ENCODE peak calls at places on chromosomes 12 and 14, in ten cellular contexts. One of them, this sample, is unnamed.

GRCh38 chr14:77043177-77043983 is 14.9 kb upstream of the IRF2BPL start:
- DNase-seq in ovary: peak; percentile 60
- DNase-seq in heart left ventricle: peak; percentile 72
- DNase-seq in sigmoid colon: peak; percentile 89
- DNase-seq in uterus: peak; percentile 64
- DNase-seq in thyroid gland: no peak
- DNase-seq in adrenal gland: peak; percentile 63
- DNase-seq in body of pancreas: peak; percentile 62
- DNase-seq in esophagus muscularis mucosa: no peak
- DNase-seq in Peyer's patch: no peak
- DNase-seq in this sample: no peak

GRCh38 chr12:120126635-120127005 is 10.1 kb upstream of the RAB35 start:
- DNase-seq in ovary: no peak
- DNase-seq in heart left ventricle: peak; percentile 44
- DNase-seq in sigmoid colon: peak; percentile 81
- DNase-seq in uterus: no peak
- DNase-seq in thyroid gland: no peak
- DNase-seq in adrenal gland: peak; percentile 60
- DNase-seq in body of pancreas: peak; percentile 63
- DNase-seq in esophagus muscularis mucosa: no peak
- DNase-seq in Peyer's patch: no peak
- DNase-seq in this sample: no peak

GRCh38 chr14:64708148-64709004 is 4.2 kb downstream of the PLEKHG3 start:
- DNase-seq in ovary: peak; percentile 38
- DNase-seq in heart left ventricle: peak; percentile 51
- DNase-seq in sigmoid colon: peak; percentile 77
- DNase-seq in uterus: peak; percentile 35
- DNase-seq in thyroid gland: peak; percentile 51
- DNase-seq in adrenal gland: no peak
- DNase-seq in body of pancreas: peak; percentile 80
- DNase-seq in esophagus muscularis mucosa: no peak
- DNase-seq in Peyer's patch: peak; percentile 67
- DNase-seq in this sample: no peak

GRCh38 chr12:7899755-7900154 is 27.0 kb upstream of the SLC2A14 start:
- DNase-seq in ovary: no peak
- DNase-seq in heart left ventricle: no peak
- DNase-seq in sigmoid colon: no peak
- DNase-seq in uterus: no peak
- DNase-seq in thyroid gland: no peak
- DNase-seq in adrenal gland: no peak
- DNase-seq in body of pancreas: no peak
- DNase-seq in esophagus muscularis mucosa: no peak
- DNase-seq in Peyer's patch: no peak
- DNase-seq in this sample: no peak

GRCh38 chr12:98754095-98754494 is 109.0 kb downstream of the APAF1 start:
- DNase-seq in ovary: no peak
- DNase-seq in heart left ventricle: no peak
- DNase-seq in sigmoid colon: no peak
- DNase-seq in uterus: no peak
- DNase-seq in thyroid gland: no peak
- DNase-seq in adrenal gland: no peak
- DNase-seq in body of pancreas: no peak
- DNase-seq in esophagus muscularis mucosa: no peak
- DNase-seq in Peyer's patch: no peak
- DNase-seq in this sample: no peak

GRCh38 chr12:6691473-6691872 is 2.3 kb upstream of the ZNF384 start:
- DNase-seq in ovary: no peak
- DNase-seq in heart left ventricle: no peak
- DNase-seq in sigmoid colon: no peak
- DNase-seq in uterus: no peak
- DNase-seq in thyroid gland: no peak
- DNase-seq in adrenal gland: no peak
- DNase-seq in body of pancreas: no peak
- DNase-seq in esophagus muscularis mucosa: no peak
- DNase-seq in Peyer's patch: no peak
- DNase-seq in this sample: no peak

GRCh38 chr14:36582011-36582873 is at the start of gene NKX2-8:
- DNase-seq in ovary: no peak
- DNase-seq in heart left ventricle: no peak
- DNase-seq in sigmoid colon: no peak
- DNase-seq in uterus: no peak
- DNase-seq in thyroid gland: peak; percentile 58
- DNase-seq in adrenal gland: no peak
- DNase-seq in body of pancreas: no peak
- DNase-seq in esophagus muscularis mucosa: no peak
- DNase-seq in Peyer's patch: no peak
- DNase-seq in this sample: no peak

GRCh38 chr12:124923906-124924734 is 9.7 kb upstream of the UBC start:
- DNase-seq in ovary: no peak
- DNase-seq in heart left ventricle: no peak
- DNase-seq in sigmoid colon: peak; percentile 56
- DNase-seq in uterus: no peak
- DNase-seq in thyroid gland: no peak
- DNase-seq in adrenal gland: peak; percentile 50
- DNase-seq in body of pancreas: no peak
- DNase-seq in esophagus muscularis mucosa: no peak
- DNase-seq in Peyer's patch: no peak
- DNase-seq in this sample: no peak

GRCh38 chr12:24625103-24625502 is 323.8 kb downstream of the BCAT1 start:
- DNase-seq in ovary: no peak
- DNase-seq in heart left ventricle: no peak
- DNase-seq in sigmoid colon: no peak
- DNase-seq in uterus: no peak
- DNase-seq in thyroid gland: no peak
- DNase-seq in adrenal gland: no peak
- DNase-seq in body of pancreas: no peak
- DNase-seq in esophagus muscularis mucosa: no peak
- DNase-seq in Peyer's patch: no peak
- DNase-seq in this sample: no peak

GRCh38 chr14:71395151-71395604 is 487.9 kb downstream of the PCNX1 start:
- DNase-seq in ovary: no peak
- DNase-seq in heart left ventricle: no peak
- DNase-seq in sigmoid colon: no peak
- DNase-seq in uterus: no peak
- DNase-seq in thyroid gland: no peak
- DNase-seq in adrenal gland: no peak
- DNase-seq in body of pancreas: no peak
- DNase-seq in esophagus muscularis mucosa: no peak
- DNase-seq in Peyer's patch: no peak
- DNase-seq in this sample: no peak

GRCh38 chr12:68899251-68899771 is 33.7 kb downstream of the CPM start:
- DNase-seq in ovary: peak; percentile 54
- DNase-seq in heart left ventricle: peak; percentile 19
- DNase-seq in sigmoid colon: peak; percentile 71
- DNase-seq in uterus: no peak
- DNase-seq in thyroid gland: peak; percentile 34
- DNase-seq in adrenal gland: peak; percentile 72
- DNase-seq in body of pancreas: peak; percentile 91
- DNase-seq in esophagus muscularis mucosa: no peak
- DNase-seq in Peyer's patch: peak; percentile 76
- DNase-seq in this sample: no peak

GRCh38 chr12:5094550-5094949 is 50.9 kb downstream of the KCNA5 start:
- DNase-seq in ovary: no peak
- DNase-seq in heart left ventricle: no peak
- DNase-seq in sigmoid colon: no peak
- DNase-seq in uterus: no peak
- DNase-seq in thyroid gland: no peak
- DNase-seq in adrenal gland: no peak
- DNase-seq in body of pancreas: no peak
- DNase-seq in esophagus muscularis mucosa: peak; percentile 34
- DNase-seq in Peyer's patch: no peak
- DNase-seq in this sample: no peak

GRCh38 chr14:40273417-40273816 is 841.2 kb upstream of the FBXO33 start:
- DNase-seq in ovary: no peak
- DNase-seq in heart left ventricle: no peak
- DNase-seq in sigmoid colon: no peak
- DNase-seq in uterus: no peak
- DNase-seq in thyroid gland: no peak
- DNase-seq in adrenal gland: no peak
- DNase-seq in body of pancreas: no peak
- DNase-seq in esophagus muscularis mucosa: no peak
- DNase-seq in Peyer's patch: no peak
- DNase-seq in this sample: no peak

GRCh38 chr12:12561305-12562015 is 1.2 kb downstream of the DUSP16 start:
- DNase-seq in ovary: peak; percentile 77
- DNase-seq in heart left ventricle: peak; percentile 70
- DNase-seq in sigmoid colon: peak; percentile 89
- DNase-seq in uterus: peak; percentile 65
- DNase-seq in thyroid gland: peak; percentile 75
- DNase-seq in adrenal gland: peak; percentile 78
- DNase-seq in body of pancreas: peak; percentile 78
- DNase-seq in esophagus muscularis mucosa: no peak
- DNase-seq in Peyer's patch: peak; percentile 76
- DNase-seq in this sample: peak; percentile 62

GRCh38 chr14:38848243-38848642 is 254.8 kb downstream of the SEC23A start:
- DNase-seq in ovary: no peak
- DNase-seq in heart left ventricle: no peak
- DNase-seq in sigmoid colon: no peak
- DNase-seq in uterus: no peak
- DNase-seq in thyroid gland: no peak
- DNase-seq in adrenal gland: no peak
- DNase-seq in body of pancreas: no peak
- DNase-seq in esophagus muscularis mucosa: no peak
- DNase-seq in Peyer's patch: no peak
- DNase-seq in this sample: no peak

GRCh38 chr14:90767899-90768298 is 48.3 kb downstream of the TTC7B start:
- DNase-seq in ovary: no peak
- DNase-seq in heart left ventricle: no peak
- DNase-seq in sigmoid colon: no peak
- DNase-seq in uterus: no peak
- DNase-seq in thyroid gland: no peak
- DNase-seq in adrenal gland: no peak
- DNase-seq in body of pancreas: no peak
- DNase-seq in esophagus muscularis mucosa: no peak
- DNase-seq in Peyer's patch: no peak
- DNase-seq in this sample: no peak

GRCh38 chr12:113271853-113272561 is 50.7 kb downstream of the TPCN1 start:
- DNase-seq in ovary: peak; percentile 80
- DNase-seq in heart left ventricle: peak; percentile 83
- DNase-seq in sigmoid colon: peak; percentile 94
- DNase-seq in uterus: peak; percentile 83
- DNase-seq in thyroid gland: peak; percentile 52
- DNase-seq in adrenal gland: peak; percentile 92
- DNase-seq in body of pancreas: peak; percentile 90
- DNase-seq in esophagus muscularis mucosa: peak; percentile 96
- DNase-seq in Peyer's patch: peak; percentile 81
- DNase-seq in this sample: peak; percentile 74

GRCh38 chr14:100108840-100109593 is 43.8 kb downstream of the EVL start:
- DNase-seq in ovary: no peak
- DNase-seq in heart left ventricle: no peak
- DNase-seq in sigmoid colon: peak; percentile 62
- DNase-seq in uterus: no peak
- DNase-seq in thyroid gland: no peak
- DNase-seq in adrenal gland: no peak
- DNase-seq in body of pancreas: no peak
- DNase-seq in esophagus muscularis mucosa: no peak
- DNase-seq in Peyer's patch: no peak
- DNase-seq in this sample: peak; percentile 34

GRCh38 chr12:54021006-54021405 is 7.2 kb upstream of the HOXC6 start:
- DNase-seq in ovary: peak; percentile 60
- DNase-seq in heart left ventricle: no peak
- DNase-seq in sigmoid colon: no peak
- DNase-seq in uterus: no peak
- DNase-seq in thyroid gland: no peak
- DNase-seq in adrenal gland: no peak
- DNase-seq in body of pancreas: no peak
- DNase-seq in esophagus muscularis mucosa: no peak
- DNase-seq in Peyer's patch: no peak
- DNase-seq in this sample: no peak

GRCh38 chr12:9731797-9732196 is 1.1 kb downstream of the CLECL1 start:
- DNase-seq in ovary: no peak
- DNase-seq in heart left ventricle: no peak
- DNase-seq in sigmoid colon: no peak
- DNase-seq in uterus: no peak
- DNase-seq in thyroid gland: no peak
- DNase-seq in adrenal gland: no peak
- DNase-seq in body of pancreas: no peak
- DNase-seq in esophagus muscularis mucosa: no peak
- DNase-seq in Peyer's patch: no peak
- DNase-seq in this sample: no peak

GRCh38 chr12:65958456-65958855 is 134.2 kb downstream of the HMGA2 start:
- DNase-seq in ovary: no peak
- DNase-seq in heart left ventricle: no peak
- DNase-seq in sigmoid colon: no peak
- DNase-seq in uterus: no peak
- DNase-seq in thyroid gland: peak; percentile 56
- DNase-seq in adrenal gland: no peak
- DNase-seq in body of pancreas: peak; percentile 8
- DNase-seq in esophagus muscularis mucosa: no peak
- DNase-seq in Peyer's patch: no peak
- DNase-seq in this sample: no peak

GRCh38 chr12:84397279-84397678 is 515.3 kb downstream of the SLC6A15 start:
- DNase-seq in ovary: no peak
- DNase-seq in heart left ventricle: no peak
- DNase-seq in sigmoid colon: no peak
- DNase-seq in uterus: no peak
- DNase-seq in thyroid gland: no peak
- DNase-seq in adrenal gland: no peak
- DNase-seq in body of pancreas: no peak
- DNase-seq in esophagus muscularis mucosa: no peak
- DNase-seq in Peyer's patch: no peak
- DNase-seq in this sample: no peak
- TF ChIP-seq CTCF in ovary: no peak
- TF ChIP-seq CTCF in heart left ventricle: peak; percentile 40
- TF ChIP-seq CTCF in sigmoid colon: peak; percentile 47
- TF ChIP-seq CTCF in uterus: no peak
- TF ChIP-seq CTCF in thyroid gland: no peak
- TF ChIP-seq CTCF in adrenal gland: peak; percentile 37
- TF ChIP-seq CTCF in body of pancreas: peak; percentile 11
- TF ChIP-seq CTCF in esophagus muscularis mucosa: no peak
- TF ChIP-seq CTCF in Peyer's patch: no peak
- TF ChIP-seq CTCF in this sample: no peak

GRCh38 chr14:23114669-23115491 is 4.2 kb downstream of the CEBPE start:
- DNase-seq in ovary: no peak
- DNase-seq in heart left ventricle: no peak
- DNase-seq in sigmoid colon: peak; percentile 58
- DNase-seq in uterus: no peak
- DNase-seq in thyroid gland: no peak
- DNase-seq in adrenal gland: peak; percentile 78
- DNase-seq in body of pancreas: peak; percentile 29
- DNase-seq in esophagus muscularis mucosa: no peak
- DNase-seq in Peyer's patch: peak; percentile 46
- DNase-seq in this sample: no peak
- H3K4me1 ChIP-seq in ovary: no peaks in the 10 kb centered on the region
- H3K4me1 ChIP-seq in heart left ventricle: no peaks in the 10 kb centered on the region
- H3K4me1 ChIP-seq in sigmoid colon: no peaks in the 10 kb centered on the region
- H3K4me1 ChIP-seq in uterus: no peaks in the 10 kb centered on the region
- H3K4me1 ChIP-seq in thyroid gland: peaks cover 30% of the 10 kb centered on the region
- H3K4me1 ChIP-seq in adrenal gland: no peaks in the 10 kb centered on the region
- H3K4me1 ChIP-seq in body of pancreas: no peaks in the 10 kb centered on the region
- H3K4me1 ChIP-seq in esophagus muscularis mucosa: peaks cover 6% of the 10 kb centered on the region
- H3K4me1 ChIP-seq in Peyer's patch: peaks cover 8% of the 10 kb centered on the region
- H3K4me1 ChIP-seq in this sample: peaks cover 3% of the 10 kb centered on the region

GRCh38 chr12:114669501-114670256 is 14.3 kb downstream of the TBX3 start:
- DNase-seq in ovary: no peak
- DNase-seq in heart left ventricle: no peak
- DNase-seq in sigmoid colon: no peak
- DNase-seq in uterus: peak; percentile 61
- DNase-seq in thyroid gland: peak; percentile 82
- DNase-seq in adrenal gland: peak; percentile 86
- DNase-seq in body of pancreas: no peak
- DNase-seq in esophagus muscularis mucosa: no peak
- DNase-seq in Peyer's patch: no peak
- DNase-seq in this sample: no peak
- TF ChIP-seq POLR2A in ovary: no peak
- TF ChIP-seq POLR2A in heart left ventricle: no peak
- TF ChIP-seq POLR2A in sigmoid colon: no peak
- TF ChIP-seq POLR2A in uterus: no peak
- TF ChIP-seq POLR2A in thyroid gland: no peak
- TF ChIP-seq POLR2A in adrenal gland: peak; percentile 75
- TF ChIP-seq POLR2A in body of pancreas: no peak
- TF ChIP-seq POLR2A in esophagus muscularis mucosa: no peak
- TF ChIP-seq POLR2A in Peyer's patch: no peak
- TF ChIP-seq POLR2A in this sample: no peak

GRCh38 chr12:78562358-78563205 is 302.0 kb upstream of the SYT1 start:
- DNase-seq in ovary: no peak
- DNase-seq in heart left ventricle: no peak
- DNase-seq in sigmoid colon: no peak
- DNase-seq in uterus: no peak
- DNase-seq in thyroid gland: no peak
- DNase-seq in adrenal gland: no peak
- DNase-seq in body of pancreas: no peak
- DNase-seq in esophagus muscularis mucosa: no peak
- DNase-seq in Peyer's patch: no peak
- DNase-seq in this sample: no peak
- TF ChIP-seq CTCF in ovary: no peak
- TF ChIP-seq CTCF in heart left ventricle: peak; percentile 14
- TF ChIP-seq CTCF in sigmoid colon: no peak
- TF ChIP-seq CTCF in uterus: no peak
- TF ChIP-seq CTCF in thyroid gland: no peak
- TF ChIP-seq CTCF in adrenal gland: peak; percentile 14
- TF ChIP-seq CTCF in body of pancreas: no peak
- TF ChIP-seq CTCF in esophagus muscularis mucosa: no peak
- TF ChIP-seq CTCF in Peyer's patch: no peak
- TF ChIP-seq CTCF in this sample: no peak

This sample was measured in breast epithelium.